ENCODE peak calls at places on chromosome 16, in six cellular contexts. Z is H1, C is esophagus squamous epithelium, K is heart right ventricle, G is tibial nerve, Y is brain microvascular endothelial cell. V is an unnamed sample.

GRCh38 chr16:53784312-53784711 is 80.4 kb downstream of the FTO start:
- DNase-seq in G (no peak), Z (no peak), K (no peak), Y (no peak), C (no peak), V (no peak)

GRCh38 chr16:3095869-3096268 is 3.2 kb downstream of the ZSCAN10 start:
- DNase-seq in Y (no peak), C (no peak), Z (no peak), K (no peak), G (no peak), V (no peak)

GRCh38 chr16:18800674-18801196 is 614 bp downstream of the ARL6IP1 start:
- DNase-seq in K (no peak), Z (no peak), G (no peak), Y (no peak), C (no peak), V (no peak)

GRCh38 chr16:48366165-48367093 is 18.8 kb downstream of the SIAH1 start:
- DNase-seq in G (peak; percentile 33), K (no peak), Z (no peak), Y (peak; percentile 73), C (no peak), V (peak; percentile 42)

GRCh38 chr16:15572329-15573001 is 70.5 kb downstream of the MARF1 start:
- DNase-seq in Z (no peak), G (no peak), C (no peak), Y (no peak), K (no peak), V (no peak)

GRCh38 chr16:69311533-69312388 is 611 bp downstream of the VPS4A start:
- DNase-seq in G (no peak), K (no peak), C (no peak), Z (no peak), Y (no peak), V (no peak)

GRCh38 chr16:83561876-83562275 is 245.9 kb upstream of the HSBP1 start:
- DNase-seq in Z (no peak), C (no peak), Y (peak; percentile 40), K (no peak), G (no peak), V (no peak)

GRCh38 chr16:13883881-13884280 is 36.1 kb upstream of the ERCC4 start:
- DNase-seq in G (no peak), Y (no peak), Z (no peak), K (no peak), C (no peak), V (no peak)

GRCh38 chr16:54847207-54847606 is 83.5 kb upstream of the IRX5 start:
- DNase-seq in Y (no peak), K (no peak), C (no peak), Z (no peak), G (no peak), V (no peak)

GRCh38 chr16:78930561-78930960 is 670.0 kb downstream of the MAF start:
- DNase-seq in G (no peak), K (no peak), C (no peak), Z (no peak), Y (no peak), V (no peak)

GRCh38 chr16:47493358-47494337 is 32.5 kb downstream of the PHKB start:
- DNase-seq in G (no peak), K (no peak), Z (no peak), Y (no peak), C (no peak), V (no peak)

GRCh38 chr16:66408181-66409048 is 18.7 kb upstream of the BEAN1 start:
- DNase-seq in Y (peak; percentile 77), Z (no peak), C (no peak), G (no peak), K (no peak), V (peak; percentile 34)

GRCh38 chr16:66416136-66416535 is 11.0 kb upstream of the BEAN1 start:
- DNase-seq in Y (no peak), C (no peak), K (no peak), G (no peak), Z (no peak), V (no peak)

GRCh38 chr16:66414891-66415290 is 12.2 kb upstream of the BEAN1 start:
- DNase-seq in G (no peak), Y (peak; percentile 35), C (no peak), K (no peak), Z (no peak), V (no peak)

GRCh38 chr16:66409156-66409555 is 17.9 kb upstream of the BEAN1 start:
- DNase-seq in K (no peak), G (no peak), Y (no peak), Z (no peak), C (no peak), V (no peak)

GRCh38 chr16:66412182-66412581 is 14.9 kb upstream of the BEAN1 start:
- DNase-seq in Y (no peak), C (no peak), K (no peak), Z (no peak), G (no peak), V (no peak)
- H3K4me3 ChIP-seq in Y (no peak overlapping the region), C (no peak overlapping the region), K (no peak overlapping the region), Z (no peak overlapping the region), G (no peak overlapping the region), V (no peak overlapping the region)

GRCh38 chr16:88303405-88303804 is 79.4 kb upstream of the ZNF469 start:
- DNase-seq in C (no peak), K (no peak), G (no peak), Y (no peak), Z (no peak), V (no peak)
- H3K27ac ChIP-seq in C (no peak overlapping the region), K (no peak overlapping the region), G (no peak overlapping the region), Y (peak overlapping the region; percentile 96), Z (no peak overlapping the region), V (no peak overlapping the region)

GRCh38 chr16:84819644-84820304 is at the start of gene CRISPLD2:
- DNase-seq in Z (peak; percentile 60), C (peak; percentile 49), G (peak; percentile 92), Y (peak; percentile 84), K (peak; percentile 96), V (no peak)
- H3K4me3 ChIP-seq in Z (peak within 1 kb of the TSS; percentile 67), C (peak within 1 kb of the TSS; percentile 62), G (peak within 1 kb of the TSS; percentile 56), Y (peak within 1 kb of the TSS; percentile 63), K (peak within 1 kb of the TSS; percentile 68), V (peak within 1 kb of the TSS; percentile 68)

GRCh38 chr16:85195271-85195647 is 83.0 kb upstream of the CIBAR2 start:
- DNase-seq in K (no peak), Y (no peak), G (no peak), Z (no peak), C (no peak), V (no peak)
- H3K27ac ChIP-seq in K (no peak overlapping the region), Y (no peak overlapping the region), G (peak overlapping the region; percentile 59), Z (no peak overlapping the region), C (peak overlapping the region; percentile 47), V (no peak overlapping the region)

DNA sequence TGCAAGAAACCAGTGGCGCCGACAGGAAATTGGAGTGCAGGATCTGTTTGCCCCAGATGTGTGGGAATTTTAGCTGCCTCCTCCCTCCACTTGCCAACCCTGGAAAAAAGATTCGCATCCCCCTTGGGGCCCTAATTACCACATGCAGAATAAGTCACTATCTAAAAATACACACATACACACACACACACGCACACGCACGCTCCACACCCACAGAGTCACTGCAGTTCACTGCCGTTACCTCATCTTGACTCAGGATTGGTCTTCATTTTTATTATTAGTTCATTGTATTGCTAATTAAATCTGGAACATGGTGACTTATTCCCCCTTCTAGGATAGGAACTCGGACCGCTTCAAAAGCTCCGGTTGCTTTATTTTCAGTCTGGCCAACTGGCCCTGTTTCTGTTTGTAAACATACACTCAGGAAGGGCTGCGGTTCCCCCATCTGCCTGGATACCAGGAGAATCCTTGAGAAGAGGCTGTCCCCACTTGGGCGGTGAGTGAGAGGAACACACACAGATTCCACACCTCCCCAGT is 241.6 kb upstream of the SALL1 start:
- DNase-seq in Z (no peak), C (no peak), K (peak; percentile 8), G (peak; percentile 66), Y (peak; percentile 65), V (no peak)
- H3K4me3 ChIP-seq in Z (peak overlapping the region; percentile 44), C (no peak overlapping the region), K (no peak overlapping the region), G (no peak overlapping the region), Y (no peak overlapping the region), V (no peak overlapping the region)

GRCh38 chr16:88973007-88973410 is 4.0 kb downstream of the CBFA2T3 start:
- DNase-seq in Z (no peak), G (no peak), C (no peak), Y (no peak), K (no peak), V (no peak)

GRCh38 chr16:88974641-88975215 is 2.3 kb downstream of the CBFA2T3 start:
- DNase-seq in Y (no peak), G (no peak), C (no peak), Z (no peak), K (no peak), V (no peak)

GRCh38 chr16:88975511-88976061 is 1.4 kb downstream of the CBFA2T3 start:
- DNase-seq in Y (no peak), C (no peak), Z (no peak), K (no peak), G (no peak), V (no peak)

GRCh38 chr16:88973415-88974050 is 3.5 kb downstream of the CBFA2T3 start:
- DNase-seq in K (no peak), Y (no peak), C (no peak), G (no peak), Z (no peak), V (no peak)

DNA sequence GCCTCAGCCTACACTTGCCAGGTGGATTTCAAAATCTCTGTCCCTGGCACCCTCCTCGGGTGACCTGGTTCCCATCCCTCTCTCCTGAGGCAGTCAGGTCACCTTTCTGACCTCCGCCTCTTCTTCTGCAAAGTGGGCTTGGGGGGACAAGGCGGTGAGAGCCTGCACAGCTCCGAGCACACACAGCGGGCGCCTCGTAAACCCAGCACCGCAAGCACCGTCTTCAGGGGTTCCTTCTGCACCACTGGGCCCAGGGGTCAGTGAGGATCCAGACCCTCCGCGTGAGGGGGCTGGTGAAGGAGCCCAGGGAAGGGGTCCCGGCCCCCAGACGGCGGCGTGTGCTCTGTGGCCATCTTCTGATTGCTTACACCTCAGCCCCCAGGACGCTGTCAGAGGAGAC is 2.9 kb downstream of the CBFA2T3 start:
- DNase-seq in Z (no peak), C (no peak), K (no peak), G (no peak), Y (no peak), V (no peak)
- H3K27ac ChIP-seq in Z (no peak overlapping the region), C (no peak overlapping the region), K (no peak overlapping the region), G (no peak overlapping the region), Y (no peak overlapping the region), V (no peak overlapping the region)

GRCh38 chr16:74637742-74638453 is 28.8 kb downstream of the RFWD3 start:
- DNase-seq in Y (no peak), G (no peak), Z (no peak), K (no peak), C (no peak), V (no peak)

GRCh38 chr16:74641969-74642368 is 24.7 kb downstream of the RFWD3 start:
- DNase-seq in C (no peak), G (no peak), Y (no peak), Z (no peak), K (no peak), V (no peak)
- H3K4me3 ChIP-seq in C (no peak overlapping the region), G (no peak overlapping the region), Y (no peak overlapping the region), Z (no peak overlapping the region), K (no peak overlapping the region), V (no peak overlapping the region)

V was measured in SK-N-MC.